ENCODE peak calls at places on chromosomes 5 and 9, in five cellular contexts. One of them, this sample, is unnamed.
A peak's percentile ranks its signal among the peaks of the same experiment; 100 is the strongest.

GRCh38 chr5:97231025-97231636 is 48.1 kb upstream of the RIOK2 start:
- DNase-seq in IMR-90: peak; percentile 86
- DNase-seq in H1: no peak
- DNase-seq in neuronal stem cell: peak; percentile 51
- DNase-seq in H9: peak; percentile 30
- DNase-seq in this sample: peak; percentile 76

GRCh38 chr9:136624184-136624951 is 38.3 kb upstream of the EGFL7 start:
- DNase-seq in H9: no peak
- DNase-seq in IMR-90: no peak
- DNase-seq in neuronal stem cell: no peak
- DNase-seq in H1: no peak
- DNase-seq in this sample: no peak

GRCh38 chr5:179890751-179891682 is 16.7 kb downstream of the TBC1D9B start:
- DNase-seq in IMR-90: no peak
- DNase-seq in H9: no peak
- DNase-seq in neuronal stem cell: no peak
- DNase-seq in H1: no peak
- DNase-seq in this sample: no peak

GRCh38 chr9:114174876-114175771 is 19.8 kb downstream of the COL27A1 start:
- DNase-seq in IMR-90: peak; percentile 88
- DNase-seq in neuronal stem cell: no peak
- DNase-seq in H1: no peak
- DNase-seq in H9: no peak
- DNase-seq in this sample: no peak

GRCh38 chr9:72906810-72907209 is 46.0 kb downstream of the ALDH1A1 start:
- DNase-seq in IMR-90: no peak
- DNase-seq in H9: no peak
- DNase-seq in H1: no peak
- DNase-seq in neuronal stem cell: no peak
- DNase-seq in this sample: no peak

GRCh38 chr5:181173420-181174342 is 26.3 kb downstream of the OR2V2 start:
- DNase-seq in H9: peak; percentile 93
- DNase-seq in H1: peak; percentile 94
- DNase-seq in IMR-90: peak; percentile 79
- DNase-seq in neuronal stem cell: no peak
- DNase-seq in this sample: peak; percentile 100

GRCh38 chr5:92678576-92679105 is 902.4 kb downstream of the NR2F1-AS1 start:
- DNase-seq in IMR-90: no peak
- DNase-seq in neuronal stem cell: no peak
- DNase-seq in H9: no peak
- DNase-seq in H1: no peak
- DNase-seq in this sample: peak; percentile 14

GRCh38 chr9:73149371-73150067 is 2.1 kb upstream of the ANXA1 start:
- DNase-seq in H1: no peak
- DNase-seq in neuronal stem cell: no peak
- DNase-seq in H9: no peak
- DNase-seq in IMR-90: peak; percentile 92
- DNase-seq in this sample: peak; percentile 82

GRCh38 chr9:75170898-75171360 is 82.6 kb downstream of the OSTF1 start:
- DNase-seq in neuronal stem cell: no peak
- DNase-seq in H9: no peak
- DNase-seq in IMR-90: peak; percentile 31
- DNase-seq in H1: no peak
- DNase-seq in this sample: peak; percentile 75

GRCh38 chr9:127184641-127185040 is 62.2 kb upstream of the ANGPTL2 start:
- DNase-seq in IMR-90: no peak
- DNase-seq in neuronal stem cell: no peak
- DNase-seq in H9: no peak
- DNase-seq in H1: no peak
- DNase-seq in this sample: no peak

GRCh38 chr9:93567271-93567959 is 9.0 kb upstream of the PHF2 start:
- DNase-seq in neuronal stem cell: no peak
- DNase-seq in IMR-90: no peak
- DNase-seq in H1: no peak
- DNase-seq in H9: no peak
- DNase-seq in this sample: no peak

GRCh38 chr5:86447362-86447761 is 170.4 kb upstream of the COX7C start:
- DNase-seq in H1: no peak
- DNase-seq in neuronal stem cell: no peak
- DNase-seq in H9: no peak
- DNase-seq in IMR-90: no peak
- DNase-seq in this sample: no peak

GRCh38 chr5:126695081-126695480 is 81.9 kb upstream of the LMNB1 start:
- DNase-seq in H9: no peak
- DNase-seq in neuronal stem cell: no peak
- DNase-seq in IMR-90: no peak
- DNase-seq in H1: no peak
- DNase-seq in this sample: no peak

GRCh38 chr9:17330097-17330496 is 195.3 kb downstream of the CNTLN start:
- DNase-seq in IMR-90: peak; percentile 46
- DNase-seq in H1: no peak
- DNase-seq in neuronal stem cell: no peak
- DNase-seq in H9: no peak
- DNase-seq in this sample: no peak

GRCh38 chr9:113952651-113953050 is 76.5 kb downstream of the ZNF618 start:
- DNase-seq in IMR-90: no peak
- DNase-seq in H9: no peak
- DNase-seq in H1: no peak
- DNase-seq in neuronal stem cell: no peak
- DNase-seq in this sample: no peak

GRCh38 chr5:143188083-143188482 is 215.4 kb downstream of the NR3C1 start:
- DNase-seq in neuronal stem cell: no peak
- DNase-seq in H1: no peak
- DNase-seq in H9: no peak
- DNase-seq in IMR-90: no peak
- DNase-seq in this sample: no peak

GRCh38 chr5:111551569-111552275 is 39.4 kb upstream of the STARD4 start:
- DNase-seq in IMR-90: no peak
- DNase-seq in H9: no peak
- DNase-seq in H1: no peak
- DNase-seq in neuronal stem cell: no peak
- DNase-seq in this sample: peak; percentile 68

GRCh38 chr5:17151686-17152085 is 65.7 kb upstream of the BASP1 start:
- DNase-seq in IMR-90: peak; percentile 40
- DNase-seq in H1: peak; percentile 17
- DNase-seq in H9: peak; percentile 64
- DNase-seq in neuronal stem cell: no peak
- DNase-seq in this sample: peak; percentile 90

GRCh38 chr9:69433426-69433825 is 108.4 kb downstream of the ENTREP1 start:
- DNase-seq in H1: no peak
- DNase-seq in IMR-90: peak; percentile 53
- DNase-seq in H9: no peak
- DNase-seq in neuronal stem cell: no peak
- DNase-seq in this sample: no peak

GRCh38 chr9:137486545-137487453 is 27.7 kb upstream of the NSMF start:
- DNase-seq in H1: no peak
- DNase-seq in IMR-90: no peak
- DNase-seq in neuronal stem cell: no peak
- DNase-seq in H9: no peak
- DNase-seq in this sample: no peak

GRCh38 chr9:93642961-93643360 is 66.6 kb downstream of the PHF2 start:
- DNase-seq in IMR-90: peak; percentile 82
- DNase-seq in neuronal stem cell: no peak
- DNase-seq in H9: no peak
- DNase-seq in H1: no peak
- DNase-seq in this sample: no peak

GRCh38 chr5:92906798-92907380 is 674.1 kb downstream of the NR2F1-AS1 start:
- DNase-seq in neuronal stem cell: no peak
- DNase-seq in IMR-90: no peak
- DNase-seq in H9: no peak
- DNase-seq in H1: no peak
- DNase-seq in this sample: no peak

GRCh38 chr5:65121880-65122436 is 353.2 kb downstream of the CWC27 start:
- DNase-seq in IMR-90: peak; percentile 92
- DNase-seq in H1: no peak
- DNase-seq in H9: no peak
- DNase-seq in neuronal stem cell: no peak
- DNase-seq in this sample: no peak

GRCh38 chr9:115254217-115254616 is 136.3 kb upstream of the TNC start:
- DNase-seq in H1: no peak
- DNase-seq in H9: no peak
- DNase-seq in IMR-90: no peak
- DNase-seq in neuronal stem cell: no peak
- DNase-seq in this sample: no peak

GRCh38 chr5:59724482-59725392 is 168.8 kb downstream of the PDE4D start:
- DNase-seq in H1: no peak
- DNase-seq in H9: peak; percentile 38
- DNase-seq in neuronal stem cell: peak; percentile 33
- DNase-seq in IMR-90: peak; percentile 36
- DNase-seq in this sample: peak; percentile 77

GRCh38 chr9:26650325-26650724 is 242.3 kb downstream of the CAAP1 start:
- DNase-seq in neuronal stem cell: no peak
- DNase-seq in H1: no peak
- DNase-seq in H9: no peak
- DNase-seq in IMR-90: no peak
- DNase-seq in this sample: no peak

GRCh38 chr5:119339965-119340364 is 15.9 kb upstream of the TNFAIP8 start:
- DNase-seq in IMR-90: no peak
- DNase-seq in neuronal stem cell: no peak
- DNase-seq in H9: no peak
- DNase-seq in H1: no peak
- DNase-seq in this sample: no peak

GRCh38 chr5:122907238-122907637 is 61.8 kb downstream of the SNX24 start:
- DNase-seq in IMR-90: peak; percentile 14
- DNase-seq in neuronal stem cell: no peak
- DNase-seq in H9: no peak
- DNase-seq in H1: no peak
- DNase-seq in this sample: peak; percentile 94

GRCh38 chr5:79653843-79654242 is 35.8 kb upstream of the CMYA5 start:
- DNase-seq in H1: no peak
- DNase-seq in neuronal stem cell: no peak
- DNase-seq in IMR-90: no peak
- DNase-seq in H9: no peak
- DNase-seq in this sample: no peak

GRCh38 chr9:128001411-128002298 is 20.9 kb upstream of the EEIG1 start:
- DNase-seq in H9: peak; percentile 76
- DNase-seq in H1: no peak
- DNase-seq in IMR-90: peak; percentile 89
- DNase-seq in neuronal stem cell: no peak
- DNase-seq in this sample: peak; percentile 95

GRCh38 chr5:87829214-87829551 is 416.5 kb upstream of the CCNH start:
- DNase-seq in IMR-90: no peak
- DNase-seq in H9: no peak
- DNase-seq in neuronal stem cell: no peak
- DNase-seq in H1: no peak
- DNase-seq in this sample: no peak

GRCh38 chr5:139696167-139696893 is 48.2 kb downstream of the CXXC5 start:
- DNase-seq in IMR-90: no peak
- DNase-seq in H1: no peak
- DNase-seq in neuronal stem cell: no peak
- DNase-seq in H9: peak; percentile 42
- DNase-seq in this sample: no peak
- H3K18ac ChIP-seq in IMR-90: peak overlapping the region; percentile 8
- H3K18ac ChIP-seq in H1: peak overlapping the region; percentile 49
- H3K18ac ChIP-seq in neuronal stem cell: peak overlapping the region; percentile 98
- H3K18ac ChIP-seq in H9: no peak overlapping the region
- H3K18ac ChIP-seq in this sample: peak overlapping the region; percentile 41

GRCh38 chr5:112865128-112865527 is 4.0 kb downstream of the SRP19 start:
- DNase-seq in H1: no peak
- DNase-seq in H9: no peak
- DNase-seq in neuronal stem cell: no peak
- DNase-seq in IMR-90: no peak
- DNase-seq in this sample: no peak

GRCh38 chr5:112869948-112870347 is 8.9 kb downstream of the SRP19 start:
- DNase-seq in H1: no peak
- DNase-seq in IMR-90: no peak
- DNase-seq in neuronal stem cell: no peak
- DNase-seq in H9: no peak
- DNase-seq in this sample: no peak

GRCh38 chr5:112866739-112867138 is 5.7 kb downstream of the SRP19 start:
- DNase-seq in IMR-90: no peak
- DNase-seq in H1: no peak
- DNase-seq in H9: no peak
- DNase-seq in neuronal stem cell: no peak
- DNase-seq in this sample: no peak

GRCh38 chr5:112870976-112871375 is 9.9 kb downstream of the SRP19 start:
- DNase-seq in H9: no peak
- DNase-seq in IMR-90: no peak
- DNase-seq in H1: no peak
- DNase-seq in neuronal stem cell: no peak
- DNase-seq in this sample: no peak

DNA sequence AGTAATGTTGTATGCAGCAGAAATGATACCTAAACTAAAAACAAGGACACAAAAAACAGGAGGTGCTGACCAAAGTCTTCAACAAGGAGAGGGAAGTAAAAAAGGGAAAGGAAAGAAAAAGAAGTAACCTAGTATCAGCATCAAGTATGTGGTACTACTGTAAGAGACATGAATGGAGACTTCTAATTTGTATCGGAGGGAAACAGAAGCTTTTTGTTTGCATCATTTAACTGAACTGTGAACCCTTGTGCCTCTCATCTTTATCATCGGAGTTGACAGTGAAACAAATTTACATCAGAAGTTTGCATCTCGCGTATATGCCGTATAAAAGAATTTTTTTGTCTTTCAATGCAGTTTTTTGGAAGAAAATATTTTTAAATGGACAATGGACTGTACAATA is 6.3 kb downstream of the SRP19 start:
- DNase-seq in H9: no peak
- DNase-seq in H1: no peak
- DNase-seq in neuronal stem cell: no peak
- DNase-seq in IMR-90: no peak
- DNase-seq in this sample: no peak
- H3K18ac ChIP-seq in H9: no peak overlapping the region
- H3K18ac ChIP-seq in H1: no peak overlapping the region
- H3K18ac ChIP-seq in neuronal stem cell: no peak overlapping the region
- H3K18ac ChIP-seq in IMR-90: no peak overlapping the region
- H3K18ac ChIP-seq in this sample: no peak overlapping the region

GRCh38 chr5:1801061-1801953 is at the start of gene NDUFS6:
- DNase-seq in neuronal stem cell: peak; percentile 79
- DNase-seq in H1: peak; percentile 39
- DNase-seq in H9: peak; percentile 76
- DNase-seq in IMR-90: peak; percentile 55
- DNase-seq in this sample: peak; percentile 80
- H3K18ac ChIP-seq in neuronal stem cell: peak within 1 kb of the TSS; percentile 99
- H3K18ac ChIP-seq in H1: peak within 1 kb of the TSS; percentile 96
- H3K18ac ChIP-seq in H9: peak within 1 kb of the TSS; percentile 88
- H3K18ac ChIP-seq in IMR-90: peak within 1 kb of the TSS; percentile 24
- H3K18ac ChIP-seq in this sample: peak within 1 kb of the TSS; percentile 0

GRCh38 chr9:120876842-120877240 is at the start of gene PHF19:
- DNase-seq in H1: no peak
- DNase-seq in neuronal stem cell: no peak
- DNase-seq in IMR-90: no peak
- DNase-seq in H9: no peak
- DNase-seq in this sample: no peak
- H3K18ac ChIP-seq in H1: peak within 1 kb of the TSS; percentile 93
- H3K18ac ChIP-seq in neuronal stem cell: peak within 1 kb of the TSS; percentile 95
- H3K18ac ChIP-seq in IMR-90: peak within 1 kb of the TSS; percentile 80
- H3K18ac ChIP-seq in H9: peak within 1 kb of the TSS; percentile 70
- H3K18ac ChIP-seq in this sample: peak within 1 kb of the TSS; percentile 88

This sample was measured in mesendoderm.